ENCODE peak calls at places on chromosomes 11 and 22, in nine cellular contexts. One of them, this sample, is unnamed.

GRCh38 chr22:35551549-35552177 is 11.0 kb downstream of the RASD2 start:
- DNase-seq in GM23248: no peak
- DNase-seq in DMS153: no peak
- DNase-seq in stimulated activated CD4-positive, alpha-beta T cell treated with anti-CD3 and anti-CD28 coated beads, Interleukin-2, amount 100 ng/mL, for 24 hours: no peak
- DNase-seq in stimulated activated CD8-positive, alpha-beta memory T cell treated with anti-CD3 and anti-CD28 coated beads, Interleukin-4, amount 100 ng/mL, for 1 hour: no peak
- DNase-seq in activated naive CD4-positive, alpha-beta T cell treated with anti-CD3 and anti-CD28 coated beads for 36 hours: no peak
- DNase-seq in amniotic stem cell: no peak
- DNase-seq in hippocampal formation: no peak
- DNase-seq in vagina: no peak
- DNase-seq in this sample: no peak

GRCh38 chr11:613369-613968 is 2.3 kb downstream of the IRF7 start:
- DNase-seq in GM23248: no peak
- DNase-seq in DMS153: peak; percentile 34
- DNase-seq in stimulated activated CD4-positive, alpha-beta T cell treated with anti-CD3 and anti-CD28 coated beads, Interleukin-2, amount 100 ng/mL, for 24 hours: peak; percentile 82
- DNase-seq in stimulated activated CD8-positive, alpha-beta memory T cell treated with anti-CD3 and anti-CD28 coated beads, Interleukin-4, amount 100 ng/mL, for 1 hour: peak; percentile 63
- DNase-seq in activated naive CD4-positive, alpha-beta T cell treated with anti-CD3 and anti-CD28 coated beads for 36 hours: peak; percentile 94
- DNase-seq in amniotic stem cell: no peak
- DNase-seq in hippocampal formation: no peak
- DNase-seq in vagina: no peak
- DNase-seq in this sample: peak; percentile 63

GRCh38 chr11:8956860-8957259 is 7.4 kb downstream of the TMEM9B start:
- DNase-seq in GM23248: no peak
- DNase-seq in DMS153: no peak
- DNase-seq in stimulated activated CD4-positive, alpha-beta T cell treated with anti-CD3 and anti-CD28 coated beads, Interleukin-2, amount 100 ng/mL, for 24 hours: no peak
- DNase-seq in stimulated activated CD8-positive, alpha-beta memory T cell treated with anti-CD3 and anti-CD28 coated beads, Interleukin-4, amount 100 ng/mL, for 1 hour: no peak
- DNase-seq in activated naive CD4-positive, alpha-beta T cell treated with anti-CD3 and anti-CD28 coated beads for 36 hours: peak; percentile 26
- DNase-seq in amniotic stem cell: no peak
- DNase-seq in hippocampal formation: no peak
- DNase-seq in vagina: no peak
- DNase-seq in this sample: no peak

GRCh38 chr22:43263645-43264514 is 76.9 kb upstream of the TTLL12 start:
- DNase-seq in GM23248: peak; percentile 70
- DNase-seq in DMS153: peak; percentile 70
- DNase-seq in stimulated activated CD4-positive, alpha-beta T cell treated with anti-CD3 and anti-CD28 coated beads, Interleukin-2, amount 100 ng/mL, for 24 hours: peak; percentile 79
- DNase-seq in stimulated activated CD8-positive, alpha-beta memory T cell treated with anti-CD3 and anti-CD28 coated beads, Interleukin-4, amount 100 ng/mL, for 1 hour: peak; percentile 68
- DNase-seq in activated naive CD4-positive, alpha-beta T cell treated with anti-CD3 and anti-CD28 coated beads for 36 hours: peak; percentile 96
- DNase-seq in amniotic stem cell: no peak
- DNase-seq in hippocampal formation: no peak
- DNase-seq in vagina: no peak
- DNase-seq in this sample: peak; percentile 82

GRCh38 chr11:112797653-112798293 is 163.4 kb upstream of the NCAM1 start:
- DNase-seq in GM23248: peak; percentile 63
- DNase-seq in DMS153: no peak
- DNase-seq in stimulated activated CD4-positive, alpha-beta T cell treated with anti-CD3 and anti-CD28 coated beads, Interleukin-2, amount 100 ng/mL, for 24 hours: no peak
- DNase-seq in stimulated activated CD8-positive, alpha-beta memory T cell treated with anti-CD3 and anti-CD28 coated beads, Interleukin-4, amount 100 ng/mL, for 1 hour: peak; percentile 11
- DNase-seq in activated naive CD4-positive, alpha-beta T cell treated with anti-CD3 and anti-CD28 coated beads for 36 hours: peak; percentile 40
- DNase-seq in amniotic stem cell: no peak
- DNase-seq in hippocampal formation: peak; percentile 65
- DNase-seq in vagina: no peak
- DNase-seq in this sample: peak; percentile 44

GRCh38 chr11:33542921-33543320 is 157.7 kb downstream of the C11orf91 start:
- DNase-seq in GM23248: peak; percentile 49
- DNase-seq in DMS153: no peak
- DNase-seq in stimulated activated CD4-positive, alpha-beta T cell treated with anti-CD3 and anti-CD28 coated beads, Interleukin-2, amount 100 ng/mL, for 24 hours: peak; percentile 48
- DNase-seq in stimulated activated CD8-positive, alpha-beta memory T cell treated with anti-CD3 and anti-CD28 coated beads, Interleukin-4, amount 100 ng/mL, for 1 hour: no peak
- DNase-seq in activated naive CD4-positive, alpha-beta T cell treated with anti-CD3 and anti-CD28 coated beads for 36 hours: peak; percentile 62
- DNase-seq in amniotic stem cell: no peak
- DNase-seq in hippocampal formation: no peak
- DNase-seq in vagina: no peak
- DNase-seq in this sample: peak; percentile 59

GRCh38 chr22:27331526-27332281 is 469.9 kb downstream of the MN1 start:
- DNase-seq in GM23248: peak; percentile 82
- DNase-seq in DMS153: peak; percentile 67
- DNase-seq in stimulated activated CD4-positive, alpha-beta T cell treated with anti-CD3 and anti-CD28 coated beads, Interleukin-2, amount 100 ng/mL, for 24 hours: no peak
- DNase-seq in stimulated activated CD8-positive, alpha-beta memory T cell treated with anti-CD3 and anti-CD28 coated beads, Interleukin-4, amount 100 ng/mL, for 1 hour: no peak
- DNase-seq in activated naive CD4-positive, alpha-beta T cell treated with anti-CD3 and anti-CD28 coated beads for 36 hours: no peak
- DNase-seq in amniotic stem cell: no peak
- DNase-seq in hippocampal formation: no peak
- DNase-seq in vagina: peak; percentile 77
- DNase-seq in this sample: no peak

GRCh38 chr11:102630598-102631448 is 5.7 kb upstream of the MMP20 start:
- DNase-seq in GM23248: no peak
- DNase-seq in DMS153: no peak
- DNase-seq in stimulated activated CD4-positive, alpha-beta T cell treated with anti-CD3 and anti-CD28 coated beads, Interleukin-2, amount 100 ng/mL, for 24 hours: no peak
- DNase-seq in stimulated activated CD8-positive, alpha-beta memory T cell treated with anti-CD3 and anti-CD28 coated beads, Interleukin-4, amount 100 ng/mL, for 1 hour: no peak
- DNase-seq in activated naive CD4-positive, alpha-beta T cell treated with anti-CD3 and anti-CD28 coated beads for 36 hours: no peak
- DNase-seq in amniotic stem cell: no peak
- DNase-seq in hippocampal formation: no peak
- DNase-seq in vagina: no peak
- DNase-seq in this sample: no peak

GRCh38 chr11:3104051-3104714 is 47.0 kb upstream of the CARS1 start:
- DNase-seq in GM23248: no peak
- DNase-seq in DMS153: no peak
- DNase-seq in stimulated activated CD4-positive, alpha-beta T cell treated with anti-CD3 and anti-CD28 coated beads, Interleukin-2, amount 100 ng/mL, for 24 hours: no peak
- DNase-seq in stimulated activated CD8-positive, alpha-beta memory T cell treated with anti-CD3 and anti-CD28 coated beads, Interleukin-4, amount 100 ng/mL, for 1 hour: no peak
- DNase-seq in activated naive CD4-positive, alpha-beta T cell treated with anti-CD3 and anti-CD28 coated beads for 36 hours: no peak
- DNase-seq in amniotic stem cell: no peak
- DNase-seq in hippocampal formation: no peak
- DNase-seq in vagina: peak; percentile 82
- DNase-seq in this sample: no peak

GRCh38 chr11:57566564-57567209 is 785 bp downstream of the UBE2L6 start:
- DNase-seq in GM23248: peak; percentile 55
- DNase-seq in DMS153: no peak
- DNase-seq in stimulated activated CD4-positive, alpha-beta T cell treated with anti-CD3 and anti-CD28 coated beads, Interleukin-2, amount 100 ng/mL, for 24 hours: peak; percentile 23
- DNase-seq in stimulated activated CD8-positive, alpha-beta memory T cell treated with anti-CD3 and anti-CD28 coated beads, Interleukin-4, amount 100 ng/mL, for 1 hour: no peak
- DNase-seq in activated naive CD4-positive, alpha-beta T cell treated with anti-CD3 and anti-CD28 coated beads for 36 hours: no peak
- DNase-seq in amniotic stem cell: no peak
- DNase-seq in hippocampal formation: no peak
- DNase-seq in vagina: no peak
- DNase-seq in this sample: no peak

GRCh38 chr11:34495239-34495723 is 18.3 kb downstream of the ELF5 start:
- DNase-seq in GM23248: no peak
- DNase-seq in DMS153: no peak
- DNase-seq in stimulated activated CD4-positive, alpha-beta T cell treated with anti-CD3 and anti-CD28 coated beads, Interleukin-2, amount 100 ng/mL, for 24 hours: no peak
- DNase-seq in stimulated activated CD8-positive, alpha-beta memory T cell treated with anti-CD3 and anti-CD28 coated beads, Interleukin-4, amount 100 ng/mL, for 1 hour: no peak
- DNase-seq in activated naive CD4-positive, alpha-beta T cell treated with anti-CD3 and anti-CD28 coated beads for 36 hours: no peak
- DNase-seq in amniotic stem cell: no peak
- DNase-seq in hippocampal formation: no peak
- DNase-seq in vagina: no peak
- DNase-seq in this sample: no peak

GRCh38 chr11:3231851-3232744 is at the start of gene MRGPRE:
- DNase-seq in GM23248: peak; percentile 58
- DNase-seq in DMS153: peak; percentile 43
- DNase-seq in stimulated activated CD4-positive, alpha-beta T cell treated with anti-CD3 and anti-CD28 coated beads, Interleukin-2, amount 100 ng/mL, for 24 hours: no peak
- DNase-seq in stimulated activated CD8-positive, alpha-beta memory T cell treated with anti-CD3 and anti-CD28 coated beads, Interleukin-4, amount 100 ng/mL, for 1 hour: no peak
- DNase-seq in activated naive CD4-positive, alpha-beta T cell treated with anti-CD3 and anti-CD28 coated beads for 36 hours: no peak
- DNase-seq in amniotic stem cell: no peak
- DNase-seq in hippocampal formation: no peak
- DNase-seq in vagina: no peak
- DNase-seq in this sample: peak; percentile 1

GRCh38 chr11:123853038-123853437 is 32.4 kb downstream of the TMEM225 start:
- DNase-seq in GM23248: no peak
- DNase-seq in DMS153: no peak
- DNase-seq in stimulated activated CD4-positive, alpha-beta T cell treated with anti-CD3 and anti-CD28 coated beads, Interleukin-2, amount 100 ng/mL, for 24 hours: no peak
- DNase-seq in stimulated activated CD8-positive, alpha-beta memory T cell treated with anti-CD3 and anti-CD28 coated beads, Interleukin-4, amount 100 ng/mL, for 1 hour: no peak
- DNase-seq in activated naive CD4-positive, alpha-beta T cell treated with anti-CD3 and anti-CD28 coated beads for 36 hours: no peak
- DNase-seq in amniotic stem cell: no peak
- DNase-seq in hippocampal formation: no peak
- DNase-seq in vagina: no peak
- DNase-seq in this sample: no peak